ENCODE peak calls at places on chromosomes 2 and 18, in four cellular contexts. H is CD4-positive, alpha-beta T cell; F is thoracic aorta; O is GM13976. A is an unnamed sample.

GRCh38 chr2:217794133-217794986 is 208.4 kb downstream of the TNS1 start:
- DNase-seq in H (no peak), F (no peak), O (no peak), A (no peak)

GRCh38 chr18:7366597-7366996 is 135.7 kb downstream of the LRRC30 start:
- DNase-seq in H (no peak), F (no peak), O (no peak), A (no peak)

GRCh38 chr2:40043191-40043590 is 264.1 kb upstream of the THUMPD2 start:
- DNase-seq in H (no peak), F (no peak), O (no peak), A (no peak)

GRCh38 chr2:188519133-188519532 is 227.5 kb downstream of the GULP1 start:
- DNase-seq in H (no peak), F (no peak), O (no peak), A (no peak)

GRCh38 chr2:98175811-98176210 is 88.8 kb downstream of the VWA3B start:
- DNase-seq in H (no peak), F (no peak), O (peak; percentile 33), A (no peak)

GRCh38 chr18:23998811-23999210 is 15.7 kb upstream of the TTC39C start:
- DNase-seq in H (no peak), F (no peak), O (no peak), A (no peak)

GRCh38 chr2:158931577-158931976 is 36.9 kb upstream of the TANC1 start:
- DNase-seq in H (no peak), F (no peak), O (no peak), A (no peak)

GRCh38 chr2:32355976-32356734 is 668 bp upstream of the BIRC6 start:
- DNase-seq in H (no peak), F (no peak), O (no peak), A (no peak)

GRCh38 chr18:52326001-52326400 is 14.0 kb upstream of the DCC start:
- DNase-seq in H (no peak), F (no peak), O (no peak), A (no peak)

GRCh38 chr2:238380336-238380735 is 46.4 kb upstream of the ASB1 start:
- DNase-seq in H (no peak), F (no peak), O (no peak), A (no peak)

GRCh38 chr18:67199993-67200617 is 316.4 kb downstream of the DSEL start:
- DNase-seq in H (no peak), F (no peak), O (peak; percentile 38), A (no peak)

GRCh38 chr18:23950644-23951043 is 63.9 kb upstream of the TTC39C start:
- DNase-seq in H (no peak), F (no peak), O (no peak), A (no peak)

GRCh38 chr2:6067089-6067488 is 374.9 kb downstream of the SOX11 start:
- DNase-seq in H (no peak), F (no peak), O (no peak), A (no peak)

GRCh38 chr2:3667151-3667631 is 9.2 kb downstream of the ALLC start:
- DNase-seq in H (no peak), F (no peak), O (no peak), A (no peak)

GRCh38 chr2:232316382-232317190 is 62.0 kb upstream of the ALPP start:
- DNase-seq in H (no peak), F (no peak), O (no peak), A (no peak)

GRCh38 chr18:2672410-2672809 is 16.9 kb downstream of the SMCHD1 start:
- DNase-seq in H (no peak), F (no peak), O (no peak), A (no peak)

GRCh38 chr2:62423235-62423634 is 82.8 kb downstream of the TMEM17 start:
- DNase-seq in H (no peak), F (no peak), O (no peak), A (no peak)

GRCh38 chr2:200454839-200455801 is 54.7 kb downstream of the KCTD18 start:
- DNase-seq in H (no peak), F (no peak), O (no peak), A (no peak)

GRCh38 chr2:19185061-19185460 is 173.4 kb downstream of the OSR1 start:
- DNase-seq in H (no peak), F (no peak), O (no peak), A (no peak)

GRCh38 chr2:235263205-235264120 is 230.4 kb upstream of the AGAP1 start:
- DNase-seq in H (no peak), F (no peak), O (no peak), A (peak; percentile 62)

GRCh38 chr2:186551323-186552050 is 38.4 kb upstream of the ITGAV start:
- DNase-seq in H (no peak), F (no peak), O (no peak), A (no peak)

GRCh38 chr18:49174478-49174877 is 223.7 kb upstream of the SMAD7 start:
- DNase-seq in H (no peak), F (no peak), O (no peak), A (no peak)

GRCh38 chr2:154850532-154850931 is 152.0 kb downstream of the KCNJ3 start:
- DNase-seq in H (no peak), F (no peak), O (no peak), A (no peak)

GRCh38 chr2:48315847-48316194 is 214.1 kb upstream of the STON1 start:
- DNase-seq in H (peak; percentile 12), F (no peak), O (no peak), A (peak; percentile 16)

GRCh38 chr18:39305756-39306155 is 1740.2 kb upstream of the CELF4 start:
- DNase-seq in H (no peak), F (no peak), O (no peak), A (no peak)

GRCh38 chr18:63879684-63880083 is 7.8 kb upstream of the SERPINB2 start:
- DNase-seq in H (no peak), F (no peak), O (no peak), A (no peak)

GRCh38 chr2:73828389-73828817 is 358 bp upstream of the STAMBP start:
- DNase-seq in H (no peak), F (no peak), O (no peak), A (no peak)

GRCh38 chr2:73827660-73828388 is 937 bp upstream of the STAMBP start:
- DNase-seq in H (no peak), F (no peak), O (no peak), A (no peak)

GRCh38 chr2:73825408-73825807 is 3.4 kb upstream of the STAMBP start:
- DNase-seq in H (no peak), F (no peak), O (no peak), A (no peak)

GRCh38 chr2:73828818-73829570 is at the start of gene STAMBP:
- DNase-seq in H (peak; percentile 88), F (peak; percentile 93), O (peak; percentile 94), A (peak; percentile 91)

DNA sequence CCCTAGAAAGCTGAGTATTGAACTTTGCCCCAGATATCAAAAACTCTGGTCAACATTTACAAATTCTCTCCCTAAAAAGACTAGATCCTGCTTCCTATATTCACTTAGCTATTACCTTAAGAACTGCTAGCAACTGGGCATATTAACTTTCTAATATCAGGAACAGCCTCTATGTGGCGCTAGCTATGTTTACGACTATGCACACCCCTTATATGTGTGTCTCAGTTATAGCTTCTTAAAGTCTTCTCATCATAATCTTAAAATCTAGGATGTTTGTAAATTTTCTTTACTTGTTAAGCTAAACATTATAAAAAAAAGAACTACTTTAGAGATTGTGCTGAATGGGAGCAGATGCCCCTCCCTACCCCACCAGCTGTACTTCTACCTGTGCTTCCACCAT is 1.7 kb upstream of the STAMBP start:
- DNase-seq in H (no peak), F (no peak), O (no peak), A (no peak)
- TF ChIP-seq CTCF in H (peak; percentile 14), F (no peak), O (peak; percentile 26), A (peak; percentile 53)

DNA sequence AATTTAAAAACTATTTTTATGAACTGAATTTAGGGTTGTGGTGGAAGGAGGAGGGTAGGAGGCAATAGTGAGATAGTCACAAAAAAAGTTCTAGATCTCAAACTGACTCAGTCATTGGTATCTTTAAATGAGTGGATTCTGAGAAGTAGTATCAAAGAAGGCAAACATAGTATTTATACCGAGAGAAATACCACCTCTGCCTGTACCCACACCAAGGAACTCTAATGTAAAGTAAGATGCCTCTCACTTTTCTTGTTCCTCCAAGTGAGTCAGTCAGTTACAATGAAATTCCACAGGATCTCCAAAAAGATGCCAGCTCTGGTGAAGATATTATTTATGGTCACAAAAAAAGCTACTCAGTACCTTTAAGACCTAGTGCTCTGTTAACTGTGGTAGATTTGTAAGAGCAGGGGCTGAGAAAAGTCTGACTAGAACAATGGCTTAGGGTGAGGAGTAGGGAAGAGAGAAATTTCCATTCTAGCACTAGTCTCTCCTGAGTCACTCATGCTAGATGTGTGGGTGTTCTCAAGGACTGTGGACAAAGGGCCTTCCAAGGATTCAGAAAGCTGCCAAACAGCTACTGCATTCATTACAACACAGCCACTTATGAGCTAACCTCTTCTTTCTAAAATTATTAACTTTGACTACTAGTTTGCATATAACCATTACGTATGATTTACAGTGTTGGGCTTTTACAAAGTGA is 36.3 kb downstream of the YWHAQ start:
- DNase-seq in H (no peak), F (peak; percentile 12), O (no peak), A (no peak)
- TF ChIP-seq CTCF in H (no peak), F (no peak), O (no peak), A (no peak)

DNA sequence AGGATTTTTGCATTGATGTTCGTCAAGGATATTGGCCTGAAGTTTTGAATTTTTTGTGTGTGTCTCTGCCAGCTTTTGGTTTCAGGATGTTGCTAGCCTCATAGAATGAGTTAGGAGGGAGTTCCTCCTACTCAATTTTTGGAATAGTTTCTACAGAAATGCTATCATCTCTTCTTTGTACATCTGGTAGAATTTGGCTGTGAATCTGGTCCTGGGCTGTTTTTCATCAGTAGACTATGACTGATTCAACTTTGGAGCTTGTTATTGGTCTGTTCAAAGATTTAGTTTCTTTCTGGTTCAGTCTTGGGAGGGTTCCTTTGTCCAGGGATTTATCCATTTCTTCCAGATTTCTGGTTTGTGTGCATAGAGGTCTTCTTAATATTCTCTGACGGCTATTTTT is 166.7 kb downstream of the ST6GAL2 start:
- DNase-seq in H (no peak), F (no peak), O (no peak), A (no peak)
- TF ChIP-seq CTCF in H (no peak), F (no peak), O (no peak), A (no peak)

DNA sequence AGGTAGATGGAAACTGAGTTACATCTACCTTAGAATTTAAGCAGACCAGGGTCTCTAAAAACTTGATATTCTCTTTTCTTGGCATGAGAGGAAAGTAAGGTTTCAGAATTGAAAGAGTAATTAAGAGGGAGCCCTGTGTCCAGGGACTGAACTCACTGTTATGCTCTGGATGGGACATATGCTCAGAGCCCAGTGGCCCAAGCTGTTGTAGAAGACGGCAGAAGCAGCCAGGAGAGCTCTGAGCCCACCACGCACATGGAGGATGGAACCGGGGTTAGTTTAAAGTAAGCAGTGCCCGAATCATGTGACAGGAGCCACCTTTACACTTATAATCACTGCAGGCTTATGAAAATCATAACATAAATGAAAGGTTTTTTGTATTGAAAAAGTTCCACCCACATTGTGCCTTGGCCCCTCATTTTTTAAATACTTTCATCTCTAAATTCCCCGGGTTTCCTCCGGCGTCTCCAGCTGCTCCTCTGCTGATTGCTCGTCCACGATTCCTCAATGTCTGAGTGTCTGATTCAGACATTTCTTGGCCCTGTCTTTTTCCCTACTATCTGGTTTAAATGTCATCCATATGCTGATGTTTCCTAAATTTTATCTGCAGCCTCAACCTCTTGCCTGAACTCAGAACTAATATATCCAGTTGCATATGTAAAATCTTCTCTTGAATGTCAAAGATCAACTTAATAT is 36.1 kb upstream of the SPTBN1 start:
- DNase-seq in H (no peak), F (no peak), O (no peak), A (no peak)
- TF ChIP-seq CTCF in H (no peak), F (no peak), O (no peak), A (no peak)

GRCh38 chr2:24544456-24545115 is 53.5 kb downstream of the NCOA1 start:
- DNase-seq in H (no peak), F (no peak), O (no peak), A (no peak)
- TF ChIP-seq CTCF in H (no peak), F (no peak), O (no peak), A (no peak)

A was measured in neural crest cell.